ENCODE peak calls at places on chromosomes 3 and 15, in seven cellular contexts. Y, I, S, Q, K, L and T are unnamed samples.

GRCh38 chr3:62718515-62719320 is 156.5 kb downstream of the CADPS start:
- DNase-seq in Y (peak; percentile 11), I (no peak), S (no peak), Q (no peak), K (no peak), L (peak; percentile 15), T (no peak)

GRCh38 chr3:101195951-101196713 is 124.2 kb downstream of the IMPG2 start:
- DNase-seq in Y (peak; percentile 46), I (no peak), S (peak; percentile 32), Q (no peak), K (peak; percentile 74), L (peak; percentile 75), T (peak; percentile 23)

GRCh38 chr3:12468757-12469156 is 15.5 kb upstream of the TSEN2 start:
- DNase-seq in Y (no peak), I (no peak), S (no peak), Q (no peak), K (no peak), L (no peak), T (no peak)

GRCh38 chr3:125087768-125088391 is 32.1 kb upstream of the HEG1 start:
- DNase-seq in Y (no peak), I (no peak), S (no peak), Q (no peak), K (no peak), L (peak; percentile 86), T (no peak)

GRCh38 chr15:70376929-70377691 is 279.4 kb upstream of the TLE3 start:
- DNase-seq in Y (peak; percentile 38), I (peak; percentile 81), S (no peak), Q (no peak), K (peak; percentile 42), L (peak; percentile 11), T (no peak)

GRCh38 chr15:76185716-76186115 is 125.6 kb downstream of the ETFA start:
- DNase-seq in Y (peak; percentile 79), I (no peak), S (peak; percentile 19), Q (no peak), K (peak; percentile 67), L (peak; percentile 76), T (peak; percentile 43)

GRCh38 chr3:32460031-32460749 is 42.5 kb downstream of the CMTM6 start:
- DNase-seq in Y (no peak), I (no peak), S (no peak), Q (no peak), K (peak; percentile 90), L (no peak), T (no peak)

GRCh38 chr3:39101022-39101689 is 6.3 kb downstream of the GORASP1 start:
- DNase-seq in Y (peak; percentile 67), I (no peak), S (no peak), Q (no peak), K (peak; percentile 68), L (peak; percentile 33), T (no peak)

GRCh38 chr15:71588746-71589145 is 221.6 kb upstream of the NR2E3 start:
- DNase-seq in Y (no peak), I (no peak), S (no peak), Q (peak; percentile 30), K (no peak), L (peak; percentile 85), T (peak; percentile 66)

GRCh38 chr15:40854161-40854560 is 10.3 kb downstream of the SPINT1 start:
- DNase-seq in Y (no peak), I (no peak), S (no peak), Q (no peak), K (no peak), L (no peak), T (no peak)

GRCh38 chr15:76809704-76810103 is 95.4 kb downstream of the SCAPER start:
- DNase-seq in Y (no peak), I (no peak), S (no peak), Q (no peak), K (no peak), L (no peak), T (no peak)

GRCh38 chr3:37546876-37547275 is 314.8 kb upstream of the CTDSPL start:
- DNase-seq in Y (peak; percentile 58), I (no peak), S (no peak), Q (no peak), K (peak; percentile 58), L (peak; percentile 29), T (no peak)

GRCh38 chr3:62876064-62876463 is 848 bp upstream of the CADPS start:
- DNase-seq in Y (peak; percentile 53), I (peak; percentile 49), S (peak; percentile 25), Q (no peak), K (peak; percentile 94), L (peak; percentile 25), T (no peak)

GRCh38 chr3:18069564-18069963 is 327.1 kb upstream of the TBC1D5 start:
- DNase-seq in Y (no peak), I (no peak), S (no peak), Q (no peak), K (no peak), L (no peak), T (no peak)

GRCh38 chr3:190497809-190498208 is 16.1 kb upstream of the IL1RAP start:
- DNase-seq in Y (no peak), I (no peak), S (no peak), Q (no peak), K (no peak), L (peak; percentile 87), T (no peak)

GRCh38 chr3:25854214-25854613 is 64.3 kb downstream of the OXSM start:
- DNase-seq in Y (no peak), I (no peak), S (no peak), Q (no peak), K (no peak), L (peak; percentile 48), T (no peak)

GRCh38 chr3:14461748-14462324 is 59.4 kb downstream of the SLC6A6 start:
- DNase-seq in Y (peak; percentile 41), I (no peak), S (peak; percentile 21), Q (no peak), K (peak; percentile 80), L (peak; percentile 52), T (no peak)

GRCh38 chr3:37032961-37033360 is 39.6 kb downstream of the MLH1 start:
- DNase-seq in Y (no peak), I (no peak), S (no peak), Q (no peak), K (no peak), L (no peak), T (no peak)

GRCh38 chr3:182315313-182315712 is 478.0 kb upstream of the ATP11B start:
- DNase-seq in Y (no peak), I (no peak), S (no peak), Q (no peak), K (no peak), L (no peak), T (no peak)

GRCh38 chr3:40557558-40558161 is 32.9 kb downstream of the ZNF621 start:
- DNase-seq in Y (no peak), I (no peak), S (no peak), Q (no peak), K (no peak), L (no peak), T (no peak)

GRCh38 chr3:149383703-149384102 is 6.3 kb upstream of the TM4SF1 start:
- DNase-seq in Y (no peak), I (no peak), S (no peak), Q (no peak), K (no peak), L (no peak), T (no peak)

GRCh38 chr3:140953028-140953960 is 11.7 kb downstream of the SLC25A36 start:
- DNase-seq in Y (peak; percentile 38), I (no peak), S (no peak), Q (no peak), K (no peak), L (peak; percentile 10), T (no peak)

GRCh38 chr15:99447497-99448371 is 118.0 kb upstream of the MEF2A start:
- DNase-seq in Y (no peak), I (no peak), S (peak; percentile 14), Q (no peak), K (no peak), L (no peak), T (no peak)

GRCh38 chr3:81998139-81998755 is 236.8 kb upstream of the GBE1 start:
- DNase-seq in Y (no peak), I (no peak), S (no peak), Q (no peak), K (no peak), L (no peak), T (no peak)

GRCh38 chr3:171177056-171177455 is 150.5 kb upstream of the SLC2A2 start:
- DNase-seq in Y (no peak), I (no peak), S (no peak), Q (no peak), K (no peak), L (no peak), T (no peak)

GRCh38 chr3:135991621-135992020 is 26.1 kb downstream of the PPP2R3A start:
- DNase-seq in Y (no peak), I (no peak), S (no peak), Q (no peak), K (no peak), L (no peak), T (no peak)

GRCh38 chr3:31377045-31377642 is 155.6 kb upstream of the STT3B start:
- DNase-seq in Y (no peak), I (no peak), S (no peak), Q (no peak), K (no peak), L (peak; percentile 84), T (no peak)

GRCh38 chr15:65595960-65596359 is 15.0 kb downstream of the INTS14 start:
- DNase-seq in Y (no peak), I (no peak), S (no peak), Q (no peak), K (peak; percentile 41), L (no peak), T (no peak)

GRCh38 chr3:58422756-58423324 is 10.8 kb downstream of the PDHB start:
- DNase-seq in Y (peak; percentile 20), I (no peak), S (no peak), Q (no peak), K (no peak), L (peak; percentile 21), T (no peak)

GRCh38 chr3:56494679-56495322 is 26.5 kb upstream of the ERC2 start:
- DNase-seq in Y (peak; percentile 84), I (peak; percentile 81), S (peak; percentile 63), Q (peak; percentile 33), K (peak; percentile 94), L (peak; percentile 77), T (peak; percentile 64)

GRCh38 chr3:51943451-51944391 is 1.6 kb downstream of the PARP3 start:
- DNase-seq in Y (no peak), I (no peak), S (no peak), Q (no peak), K (no peak), L (no peak), T (no peak)

GRCh38 chr3:151276038-151277027 is 2.0 kb downstream of the P2RY14 start:
- DNase-seq in Y (no peak), I (no peak), S (no peak), Q (no peak), K (no peak), L (no peak), T (no peak)

GRCh38 chr15:79923068-79923514 is 26.3 kb upstream of the MTHFS start:
- DNase-seq in Y (peak; percentile 73), I (peak; percentile 80), S (peak; percentile 25), Q (no peak), K (peak; percentile 78), L (peak; percentile 44), T (peak; percentile 10)

GRCh38 chr3:180176059-180176458 is 139.3 kb upstream of the PEX5L start:
- DNase-seq in Y (no peak), I (no peak), S (no peak), Q (no peak), K (no peak), L (no peak), T (no peak)

GRCh38 chr3:129756871-129757270 is 136.6 kb downstream of the TMCC1 start:
- DNase-seq in Y (no peak), I (no peak), S (no peak), Q (no peak), K (no peak), L (peak; percentile 42), T (no peak)

GRCh38 chr15:64688770-64689169 is 86.6 kb downstream of the RBPMS2 start:
- DNase-seq in Y (no peak), I (no peak), S (no peak), Q (no peak), K (no peak), L (no peak), T (no peak)